ENCODE peak calls at places on chromosomes 7 and 10, in four cellular contexts. Q, O, G and P are unnamed samples.

GRCh38 chr7:131948434-131949053 is 392.1 kb upstream of the PODXL start:
- DNase-seq in Q (no peak), O (no peak), G (peak; percentile 13), P (peak; percentile 56)

GRCh38 chr10:113854757-113855626 is 531 bp downstream of the NHLRC2 start:
- DNase-seq in Q (peak; percentile 88), O (peak; percentile 37), G (peak; percentile 23), P (peak; percentile 66)

GRCh38 chr7:76282344-76283253 is 19.9 kb upstream of the HSPB1 start:
- DNase-seq in Q (no peak), O (no peak), G (no peak), P (peak; percentile 40)

GRCh38 chr7:101165075-101165957 is at the start of gene VGF:
- DNase-seq in Q (peak; percentile 91), O (peak; percentile 80), G (peak; percentile 85), P (peak; percentile 98)

GRCh38 chr10:119256897-119257296 is 49.5 kb downstream of the GRK5 start:
- DNase-seq in Q (no peak), O (no peak), G (no peak), P (no peak)

GRCh38 chr7:2200584-2200980 is 32.2 kb downstream of the MAD1L1 start:
- DNase-seq in Q (no peak), O (no peak), G (no peak), P (no peak)

GRCh38 chr10:4650109-4650508 is 175.9 kb upstream of the AKR1E2 start:
- DNase-seq in Q (peak; percentile 42), O (no peak), G (no peak), P (no peak)

GRCh38 chr7:158043461-158044155 is 544.0 kb downstream of the PTPRN2 start:
- DNase-seq in Q (no peak), O (no peak), G (no peak), P (no peak)

GRCh38 chr10:44848211-44848610 is 62.9 kb upstream of the TMEM72 start:
- DNase-seq in Q (no peak), O (no peak), G (no peak), P (no peak)

GRCh38 chr7:76509931-76510877 is at the start of gene UPK3B:
- DNase-seq in Q (no peak), O (no peak), G (no peak), P (peak; percentile 39)

GRCh38 chr7:132193898-132194297 is 382.4 kb downstream of the PLXNA4 start:
- DNase-seq in Q (no peak), O (no peak), G (no peak), P (no peak)

GRCh38 chr7:79820387-79820786 is 314.2 kb upstream of the GNAI1 start:
- DNase-seq in Q (no peak), O (no peak), G (no peak), P (peak; percentile 88)

GRCh38 chr10:73589538-73590126 is 1.5 kb downstream of the USP54 start:
- DNase-seq in Q (no peak), O (no peak), G (no peak), P (no peak)

GRCh38 chr10:33749042-33749441 is 414.6 kb upstream of the NRP1 start:
- DNase-seq in Q (no peak), O (no peak), G (no peak), P (no peak)

GRCh38 chr7:28389504-28390385 is 22.6 kb upstream of the CREB5 start:
- DNase-seq in Q (peak; percentile 66), O (no peak), G (peak; percentile 29), P (peak; percentile 19)

GRCh38 chr7:74561898-74562613 is 95.5 kb upstream of the GTF2I start:
- DNase-seq in Q (no peak), O (no peak), G (no peak), P (no peak)

GRCh38 chr7:18762189-18762588 is 266.6 kb downstream of the HDAC9 start:
- DNase-seq in Q (peak; percentile 39), O (no peak), G (no peak), P (no peak)

GRCh38 chr7:43148161-43148731 is 35.8 kb downstream of the HECW1 start:
- DNase-seq in Q (no peak), O (no peak), G (no peak), P (no peak)

GRCh38 chr7:50488379-50488778 is 38.2 kb upstream of the FIGNL1 start:
- DNase-seq in Q (no peak), O (no peak), G (no peak), P (no peak)

GRCh38 chr7:106345421-106346166 is 60.8 kb upstream of the NAMPT start:
- DNase-seq in Q (peak; percentile 28), O (no peak), G (no peak), P (no peak)

GRCh38 chr10:112821663-112822062 is 128.4 kb upstream of the TCF7L2 start:
- DNase-seq in Q (no peak), O (no peak), G (peak; percentile 59), P (no peak)

GRCh38 chr7:43296306-43296705 is 183.9 kb downstream of the HECW1 start:
- DNase-seq in Q (no peak), O (no peak), G (peak; percentile 17), P (no peak)

GRCh38 chr10:27822286-27822685 is 76.7 kb upstream of the MKX start:
- DNase-seq in Q (no peak), O (no peak), G (no peak), P (no peak)

GRCh38 chr7:27097686-27098492 is 2.1 kb upstream of the HOXA1 start:
- DNase-seq in Q (no peak), O (no peak), G (no peak), P (no peak)

GRCh38 chr7:107882766-107883165 is 8.2 kb upstream of the DLD start:
- DNase-seq in Q (no peak), O (no peak), G (no peak), P (no peak)